ENCODE peak calls at places on chromosomes 16 and 17, in five cellular contexts. F is pancreas; U is SK-MEL-5; L is activated CD4-positive, alpha-beta T cell treated with anti-CD3 and anti-CD28 coated beads, Interleukin-2, amount 10 ng/mL, durations not matched to agents 7 days and 5 days; X is effector memory CD4-positive, alpha-beta T cell. E is an unnamed sample.

GRCh38 chr16:85443531-85443930 is 169.6 kb upstream of the GSE1 start:
- DNase-seq in F (no peak), X (no peak), U (no peak), L (no peak), E (no peak)

GRCh38 chr16:4830408-4830807 is 16.7 kb downstream of the GLYR1 start:
- DNase-seq in X (no peak), F (no peak), L (no peak), U (no peak), E (no peak)

GRCh38 chr16:63038563-63039131 is 1002.4 kb upstream of the CDH8 start:
- DNase-seq in U (no peak), F (no peak), X (no peak), L (no peak), E (no peak)

GRCh38 chr16:1287982-1288670 is 21.3 kb upstream of the UBE2I start:
- DNase-seq in U (no peak), L (no peak), F (no peak), X (no peak), E (no peak)

GRCh38 chr17:63399856-63400255 is 46.2 kb downstream of the CYB561 start:
- DNase-seq in U (peak), X (no peak), F (no peak), L (no peak), E (no peak)

GRCh38 chr17:76408037-76408849 is 23.8 kb downstream of the SPHK1 start:
- DNase-seq in L (peak), U (peak), F (peak), X (peak), E (peak)

GRCh38 chr16:68732068-68732680 is 4.9 kb upstream of the CDH1 start:
- DNase-seq in X (no peak), F (peak), L (no peak), U (peak), E (peak)

GRCh38 chr16:4404247-4404966 is 12.0 kb downstream of the CORO7 start:
- DNase-seq in U (peak), F (no peak), L (peak), X (no peak), E (no peak)

GRCh38 chr17:40303009-40303657 is 5.8 kb upstream of the RARA start:
- DNase-seq in F (no peak), X (no peak), U (peak), L (peak), E (no peak)

GRCh38 chr16:23119570-23119969 is 29.7 kb downstream of the USP31 start:
- DNase-seq in F (no peak), U (no peak), L (no peak), X (no peak), E (no peak)

GRCh38 chr17:72299092-72299491 is 178.3 kb downstream of the SOX9 start:
- DNase-seq in L (no peak), X (no peak), U (no peak), F (no peak), E (no peak)

GRCh38 chr17:83203073-83203471 is 123.7 kb downstream of the METRNL start:
- DNase-seq in X (no peak), U (peak), F (peak), L (peak), E (peak)

GRCh38 chr17:78596871-78597635 is 19.9 kb upstream of the DNAH17 start:
- DNase-seq in L (no peak), F (no peak), U (no peak), X (no peak), E (no peak)

GRCh38 chr16:3878610-3879009 is 1.9 kb downstream of the CREBBP start:
- DNase-seq in X (no peak), L (no peak), U (no peak), F (no peak), E (no peak)

GRCh38 chr17:67283727-67284516 is 38.9 kb upstream of the HELZ start:
- DNase-seq in F (no peak), L (no peak), U (no peak), X (no peak), E (no peak)

GRCh38 chr17:17236295-17237025 is 508 bp downstream of the FLCN start:
- DNase-seq in X (no peak), U (peak), F (no peak), L (no peak), E (no peak)

GRCh38 chr17:73432624-73433190 is 120.9 kb upstream of the CDC42EP4 start:
- DNase-seq in L (no peak), F (no peak), X (no peak), U (no peak), E (no peak)

GRCh38 chr16:87276091-87276561 is 41.1 kb downstream of the C16orf95 start:
- DNase-seq in U (no peak), X (no peak), F (no peak), L (no peak), E (no peak)

GRCh38 chr17:79294459-79295071 is 219.9 kb downstream of the ENGASE start:
- DNase-seq in L (peak), U (peak), X (peak), F (peak), E (peak)

GRCh38 chr17:39209317-39210092 is 9.4 kb downstream of the RPL19 start:
- DNase-seq in F (peak), L (peak), X (peak), U (no peak), E (peak)

GRCh38 chr16:11990672-11991390 is 14.3 kb downstream of the SNX29 start:
- DNase-seq in F (no peak), U (no peak), X (no peak), L (no peak), E (no peak)

GRCh38 chr17:78330570-78331224 is 29.2 kb downstream of the SOCS3 start:
- DNase-seq in F (no peak), U (no peak), L (no peak), X (no peak), E (no peak)

GRCh38 chr16:77794586-77794985 is 6.2 kb downstream of the VAT1L start:
- DNase-seq in L (no peak), X (no peak), F (no peak), U (no peak), E (no peak)

GRCh38 chr17:266219-266618 is 84.8 kb upstream of the DOC2B start:
- DNase-seq in F (peak), L (no peak), X (no peak), U (no peak), E (no peak)

GRCh38 chr17:57112994-57113393 is 27.9 kb downstream of the AKAP1 start:
- DNase-seq in L (no peak), U (no peak), F (no peak), X (no peak), E (no peak)